ENCODE peak calls at places on chromosomes 6 and 20, in six cellular contexts. One of them, this sample, is unnamed.

GRCh38 chr20:9130407-9130995 is 61.6 kb downstream of the PLCB4 start:
- DNase-seq in fibroblast of the conjunctiva: no peak
- DNase-seq in T-cell: no peak
- DNase-seq in vagina: no peak
- DNase-seq in Panc1: no peak
- DNase-seq in progenitor cell of endocrine pancreas: no peak
- DNase-seq in this sample: no peak

GRCh38 chr20:8330785-8331699 is 199.0 kb downstream of the PLCB1 start:
- DNase-seq in Panc1: no peak
- DNase-seq in progenitor cell of endocrine pancreas: no peak
- DNase-seq in T-cell: no peak
- DNase-seq in vagina: no peak
- DNase-seq in fibroblast of the conjunctiva: no peak
- DNase-seq in this sample: no peak

GRCh38 chr20:38337561-38338140 is 8.6 kb upstream of the LBP start:
- DNase-seq in vagina: no peak
- DNase-seq in progenitor cell of endocrine pancreas: peak; percentile 19
- DNase-seq in T-cell: no peak
- DNase-seq in Panc1: no peak
- DNase-seq in fibroblast of the conjunctiva: no peak
- DNase-seq in this sample: no peak

GRCh38 chr6:35247642-35248231 is 11.8 kb upstream of the ZNF76 start:
- DNase-seq in Panc1: no peak
- DNase-seq in fibroblast of the conjunctiva: no peak
- DNase-seq in progenitor cell of endocrine pancreas: no peak
- DNase-seq in T-cell: no peak
- DNase-seq in vagina: no peak
- DNase-seq in this sample: no peak

GRCh38 chr20:36779656-36780025 is 6.1 kb upstream of the DSN1 start:
- DNase-seq in T-cell: no peak
- DNase-seq in Panc1: no peak
- DNase-seq in fibroblast of the conjunctiva: no peak
- DNase-seq in vagina: no peak
- DNase-seq in progenitor cell of endocrine pancreas: no peak
- DNase-seq in this sample: no peak

GRCh38 chr6:110217255-110217654 is 37.0 kb downstream of the CDC40 start:
- DNase-seq in vagina: no peak
- DNase-seq in T-cell: no peak
- DNase-seq in fibroblast of the conjunctiva: no peak
- DNase-seq in progenitor cell of endocrine pancreas: no peak
- DNase-seq in Panc1: no peak
- DNase-seq in this sample: no peak

GRCh38 chr6:35166160-35166919 is 25.2 kb upstream of the TCP11 start:
- DNase-seq in progenitor cell of endocrine pancreas: no peak
- DNase-seq in Panc1: no peak
- DNase-seq in vagina: no peak
- DNase-seq in fibroblast of the conjunctiva: no peak
- DNase-seq in T-cell: no peak
- DNase-seq in this sample: no peak

GRCh38 chr20:20699144-20699543 is 13.3 kb downstream of the RALGAPA2 start:
- DNase-seq in T-cell: no peak
- DNase-seq in fibroblast of the conjunctiva: no peak
- DNase-seq in progenitor cell of endocrine pancreas: no peak
- DNase-seq in Panc1: peak; percentile 22
- DNase-seq in vagina: no peak
- DNase-seq in this sample: no peak

GRCh38 chr20:41185013-41185757 is 47.8 kb downstream of the PLCG1 start:
- DNase-seq in fibroblast of the conjunctiva: no peak
- DNase-seq in Panc1: no peak
- DNase-seq in vagina: no peak
- DNase-seq in T-cell: no peak
- DNase-seq in progenitor cell of endocrine pancreas: no peak
- DNase-seq in this sample: no peak

GRCh38 chr6:21138359-21139094 is 455.0 kb upstream of the SOX4 start:
- DNase-seq in Panc1: no peak
- DNase-seq in fibroblast of the conjunctiva: no peak
- DNase-seq in vagina: no peak
- DNase-seq in progenitor cell of endocrine pancreas: no peak
- DNase-seq in T-cell: no peak
- DNase-seq in this sample: no peak

GRCh38 chr20:52683761-52684160 is 288.4 kb upstream of the TSHZ2 start:
- DNase-seq in fibroblast of the conjunctiva: no peak
- DNase-seq in progenitor cell of endocrine pancreas: no peak
- DNase-seq in Panc1: no peak
- DNase-seq in T-cell: no peak
- DNase-seq in vagina: no peak
- DNase-seq in this sample: no peak

GRCh38 chr6:145688493-145688905 is 46.8 kb downstream of the EPM2A start:
- DNase-seq in fibroblast of the conjunctiva: no peak
- DNase-seq in vagina: no peak
- DNase-seq in progenitor cell of endocrine pancreas: no peak
- DNase-seq in Panc1: no peak
- DNase-seq in T-cell: no peak
- DNase-seq in this sample: no peak

GRCh38 chr20:3237958-3238615 is 903 bp downstream of the SLC4A11 start:
- DNase-seq in vagina: no peak
- DNase-seq in progenitor cell of endocrine pancreas: no peak
- DNase-seq in fibroblast of the conjunctiva: no peak
- DNase-seq in Panc1: no peak
- DNase-seq in T-cell: no peak
- DNase-seq in this sample: no peak

GRCh38 chr6:161443868-161444267 is 170.0 kb upstream of the AGPAT4 start:
- DNase-seq in T-cell: no peak
- DNase-seq in fibroblast of the conjunctiva: no peak
- DNase-seq in vagina: no peak
- DNase-seq in progenitor cell of endocrine pancreas: no peak
- DNase-seq in Panc1: no peak
- DNase-seq in this sample: no peak

GRCh38 chr6:12075067-12075563 is 63.0 kb downstream of the HIVEP1 start:
- DNase-seq in vagina: no peak
- DNase-seq in progenitor cell of endocrine pancreas: no peak
- DNase-seq in Panc1: no peak
- DNase-seq in T-cell: peak; percentile 7
- DNase-seq in fibroblast of the conjunctiva: no peak
- DNase-seq in this sample: peak; percentile 5

GRCh38 chr20:56897318-56897962 is 268.3 kb downstream of the TFAP2C start:
- DNase-seq in progenitor cell of endocrine pancreas: no peak
- DNase-seq in T-cell: no peak
- DNase-seq in vagina: no peak
- DNase-seq in Panc1: no peak
- DNase-seq in fibroblast of the conjunctiva: no peak
- DNase-seq in this sample: no peak

GRCh38 chr20:38485041-38485440 is 12.4 kb downstream of the RALGAPB start:
- DNase-seq in vagina: no peak
- DNase-seq in progenitor cell of endocrine pancreas: no peak
- DNase-seq in fibroblast of the conjunctiva: no peak
- DNase-seq in Panc1: no peak
- DNase-seq in T-cell: no peak
- DNase-seq in this sample: no peak